ENCODE peak calls at places on chromosome 21, in ten cellular contexts. L is PC-3, C is coronary artery, Z is fibroblast of mammary gland, J is colonic mucosa, S is heart left ventricle, A is uterus, Y is A549, B is fibroblast of villous mesenchyme, X is IMR-90. E is an unnamed sample.

GRCh38 chr21:29258626-29259335 is 39.9 kb upstream of the BACH1 start:
- DNase-seq in B (peak; percentile 82), X (peak; percentile 89), Z (peak; percentile 80), J (no peak), C (no peak), S (no peak), Y (no peak), L (peak; percentile 89), A (no peak), E (peak; percentile 93)

GRCh38 chr21:46002841-46003574 is 21.4 kb downstream of the COL6A1 start:
- DNase-seq in S (peak; percentile 18), X (no peak), Z (no peak), B (no peak), A (peak; percentile 32), J (peak; percentile 16), L (no peak), C (peak; percentile 64), Y (no peak), E (peak; percentile 10)

GRCh38 chr21:31235671-31236450 is 108.2 kb downstream of the TIAM1 start:
- DNase-seq in J (no peak), S (no peak), X (no peak), B (no peak), Y (no peak), L (peak; percentile 84), Z (peak; percentile 19), C (no peak), A (no peak), E (no peak)

GRCh38 chr21:36747815-36748381 is 49.0 kb downstream of the SIM2 start:
- DNase-seq in L (no peak), C (no peak), A (no peak), S (peak; percentile 62), Z (peak; percentile 13), B (peak; percentile 31), X (peak; percentile 34), Y (no peak), J (peak; percentile 54), E (peak; percentile 73)

GRCh38 chr21:46065215-46065992 is 32.5 kb upstream of the COL6A2 start:
- DNase-seq in J (no peak), X (peak; percentile 76), A (peak; percentile 79), B (peak; percentile 77), S (peak; percentile 76), C (peak; percentile 90), Y (no peak), Z (peak; percentile 83), L (peak; percentile 34), E (no peak)

GRCh38 chr21:45577806-45578801 is 35.9 kb upstream of the SLC19A1 start:
- DNase-seq in Z (no peak), A (peak; percentile 11), L (peak; percentile 38), B (no peak), Y (no peak), X (no peak), S (no peak), J (no peak), C (peak; percentile 62), E (no peak)

GRCh38 chr21:33968998-33969353 is 53.4 kb upstream of the ATP5PO start:
- DNase-seq in S (no peak), J (no peak), C (no peak), A (no peak), L (no peak), Z (no peak), Y (no peak), B (no peak), X (peak; percentile 11), E (no peak)

GRCh38 chr21:25566645-25567044 is 40.6 kb downstream of the MRPL39 start:
- DNase-seq in L (no peak), Z (no peak), Y (no peak), C (no peak), A (no peak), B (no peak), X (no peak), S (no peak), J (no peak), E (no peak)

GRCh38 chr21:33611006-33611744 is 22.7 kb upstream of the DONSON start:
- DNase-seq in Y (no peak), S (no peak), L (no peak), B (no peak), C (no peak), Z (no peak), X (no peak), J (no peak), A (no peak), E (no peak)

GRCh38 chr21:32276671-32277070 is 2.2 kb downstream of the MIS18A start:
- DNase-seq in S (no peak), J (no peak), Z (no peak), B (no peak), A (no peak), Y (no peak), C (no peak), X (no peak), L (no peak), E (no peak)

GRCh38 chr21:32279377-32279680 is 480 bp upstream of the MIS18A start:
- DNase-seq in X (no peak), Y (no peak), J (no peak), S (no peak), A (no peak), L (no peak), C (no peak), B (no peak), Z (no peak), E (no peak)

GRCh38 chr21:32278068-32278467 is 781 bp downstream of the MIS18A start:
- DNase-seq in X (no peak), C (no peak), L (peak; percentile 27), A (no peak), B (peak; percentile 12), S (no peak), J (no peak), Y (no peak), Z (peak; percentile 21), E (no peak)

GRCh38 chr21:32281531-32281930 is 2.7 kb upstream of the MIS18A start:
- DNase-seq in A (no peak), X (no peak), L (no peak), J (no peak), B (no peak), Y (no peak), C (no peak), Z (peak; percentile 24), S (no peak), E (no peak)

GRCh38 chr21:32278518-32279376 is at the start of gene MIS18A:
- DNase-seq in B (peak; percentile 94), C (peak; percentile 96), Z (peak; percentile 97), A (peak; percentile 97), J (peak; percentile 93), Y (peak; percentile 62), L (peak; percentile 98), S (peak; percentile 95), X (peak; percentile 96), E (peak; percentile 98)
- TF ChIP-seq CTCF in B (no peak), C (no peak), Z (no peak), A (peak; percentile 21), J (no peak), Y (no peak), L (no peak), S (no peak), X (no peak), E (no peak)

DNA sequence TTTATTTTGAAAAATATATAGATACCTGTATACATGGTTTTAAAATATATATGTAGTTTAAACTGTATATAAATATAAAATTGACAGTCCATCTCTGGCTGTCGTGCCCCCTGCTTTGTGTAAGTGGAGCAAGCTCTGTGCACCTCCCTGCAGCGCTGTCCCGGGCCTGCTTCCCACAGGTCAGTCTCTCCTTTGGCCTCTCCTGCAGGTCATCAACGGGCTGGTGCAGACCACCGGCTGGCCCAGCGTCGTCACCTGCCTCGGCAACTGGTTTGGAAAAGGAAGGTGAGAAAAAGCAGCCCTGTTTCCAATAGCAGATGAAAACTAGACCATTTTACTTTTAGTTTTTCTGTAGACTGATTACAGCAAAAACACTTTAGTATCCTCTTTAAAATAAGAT is 28.5 kb downstream of the SLC37A1 start:
- DNase-seq in C (no peak), A (no peak), S (no peak), Z (no peak), L (no peak), B (no peak), J (no peak), X (no peak), Y (no peak), E (no peak)
- H3K4me3 ChIP-seq in C (no peak overlapping the region), A (no peak overlapping the region), S (no peak overlapping the region), Z (no peak overlapping the region), L (no peak overlapping the region), B (no peak overlapping the region), J (no peak overlapping the region), X (no peak overlapping the region), Y (no peak overlapping the region), E (no peak overlapping the region)

GRCh38 chr21:43728467-43729390 is 9.8 kb downstream of the PDXK start:
- DNase-seq in X (peak; percentile 98), A (peak; percentile 99), J (peak; percentile 85), Z (peak; percentile 98), Y (peak; percentile 68), S (peak; percentile 95), B (peak; percentile 99), L (peak; percentile 92), C (peak; percentile 98), E (peak; percentile 100)
- TF ChIP-seq CTCF in X (peak; percentile 22), A (peak; percentile 56), J (no peak), Z (no peak), Y (no peak), S (peak; percentile 50), B (peak; percentile 14), L (no peak), C (peak; percentile 35), E (peak; percentile 8)

GRCh38 chr21:14543983-14544382 is 2.1 kb downstream of the SAMSN1 start:
- DNase-seq in Z (no peak), A (no peak), X (no peak), J (no peak), Y (no peak), S (no peak), C (no peak), B (no peak), L (no peak), E (no peak)

GRCh38 chr21:14548751-14549150 is 2.6 kb upstream of the SAMSN1 start:
- DNase-seq in B (peak; percentile 22), A (no peak), Y (no peak), C (no peak), S (no peak), X (no peak), Z (peak; percentile 54), L (peak; percentile 67), J (no peak), E (no peak)

GRCh38 chr21:14547834-14548513 is 1.9 kb upstream of the SAMSN1 start:
- DNase-seq in Z (no peak), S (no peak), L (peak; percentile 54), J (no peak), Y (no peak), A (no peak), B (no peak), C (no peak), X (no peak), E (no peak)

GRCh38 chr21:14542638-14543037 is 3.5 kb downstream of the SAMSN1 start:
- DNase-seq in Y (no peak), Z (no peak), A (no peak), B (no peak), J (no peak), X (no peak), S (no peak), L (no peak), C (no peak), E (no peak)

DNA sequence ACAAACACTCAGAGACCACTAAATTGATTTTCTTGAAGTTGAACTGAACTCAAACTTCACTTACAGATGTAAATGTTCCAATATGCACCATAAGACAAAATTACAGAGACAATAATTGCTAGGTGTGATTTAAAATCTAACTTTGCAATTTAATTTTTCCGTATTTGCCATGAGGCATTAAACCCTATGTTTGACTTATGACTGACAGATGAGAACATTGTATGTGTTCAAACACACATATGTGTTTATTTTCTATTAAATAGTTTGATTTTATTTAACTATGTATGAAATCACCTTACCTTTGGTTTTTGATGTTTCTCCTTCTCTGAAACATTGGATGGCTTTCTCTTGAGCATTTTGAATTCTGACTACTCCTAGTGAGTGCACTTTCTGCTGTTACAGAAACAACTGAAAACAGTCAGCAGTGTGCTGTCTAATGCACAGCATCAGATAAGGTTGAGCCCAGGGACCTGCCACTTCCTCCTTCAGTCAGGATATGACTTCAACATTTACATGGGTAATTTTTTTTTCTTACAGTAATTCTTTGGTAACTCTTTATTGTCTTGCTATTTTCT is at the start of gene SAMSN1:
- DNase-seq in X (no peak), L (peak; percentile 47), A (no peak), J (no peak), Y (no peak), B (no peak), S (peak; percentile 39), C (no peak), Z (no peak), E (no peak)
- H3K4me3 ChIP-seq in X (no peak within 1 kb of the TSS), L (no peak within 1 kb of the TSS), A (no peak within 1 kb of the TSS), J (peak within 1 kb of the TSS; percentile 12), Y (no peak within 1 kb of the TSS), B (no peak within 1 kb of the TSS), S (peak within 1 kb of the TSS; percentile 34), C (peak within 1 kb of the TSS; percentile 9), Z (no peak within 1 kb of the TSS), E (no peak within 1 kb of the TSS)

E was measured in foreskin fibroblast.